ENCODE peak calls at places on chromosomes 11 and 22, in four cellular contexts. One of them, this sample, is unnamed.

GRCh38 chr11:99645934-99646333 is 625.2 kb downstream of the CNTN5 start:
- DNase-seq in fibroblast of pulmonary artery: no peak
- DNase-seq in choroid plexus epithelial cell: no peak
- DNase-seq in dorsolateral prefrontal cortex: no peak
- DNase-seq in this sample: no peak

GRCh38 chr11:41498726-41499125 is 39.3 kb upstream of the LRRC4C start:
- DNase-seq in fibroblast of pulmonary artery: peak
- DNase-seq in choroid plexus epithelial cell: peak
- DNase-seq in dorsolateral prefrontal cortex: no peak
- DNase-seq in this sample: no peak

GRCh38 chr22:50613291-50613981 is 12.8 kb downstream of the MAPK8IP2 start:
- DNase-seq in fibroblast of pulmonary artery: no peak
- DNase-seq in choroid plexus epithelial cell: peak
- DNase-seq in dorsolateral prefrontal cortex: no peak
- DNase-seq in this sample: peak

GRCh38 chr11:21552910-21553309 is 640.0 kb upstream of the ANO5 start:
- DNase-seq in fibroblast of pulmonary artery: no peak
- DNase-seq in choroid plexus epithelial cell: no peak
- DNase-seq in dorsolateral prefrontal cortex: no peak
- DNase-seq in this sample: no peak

GRCh38 chr11:2138436-2139117 is 612 bp downstream of the IGF2 start:
- DNase-seq in fibroblast of pulmonary artery: no peak
- DNase-seq in choroid plexus epithelial cell: no peak
- DNase-seq in dorsolateral prefrontal cortex: no peak
- DNase-seq in this sample: no peak

GRCh38 chr22:24028533-24028932 is 17.4 kb downstream of the CABIN1 start:
- DNase-seq in fibroblast of pulmonary artery: no peak
- DNase-seq in choroid plexus epithelial cell: no peak
- DNase-seq in dorsolateral prefrontal cortex: no peak
- DNase-seq in this sample: no peak

GRCh38 chr11:110092577-110093406 is at the start of gene ZC3H12C:
- DNase-seq in fibroblast of pulmonary artery: peak
- DNase-seq in choroid plexus epithelial cell: peak
- DNase-seq in dorsolateral prefrontal cortex: peak
- DNase-seq in this sample: peak

GRCh38 chr11:47863189-47863892 is 15.2 kb upstream of the NUP160 start:
- DNase-seq in fibroblast of pulmonary artery: peak
- DNase-seq in choroid plexus epithelial cell: peak
- DNase-seq in dorsolateral prefrontal cortex: no peak
- DNase-seq in this sample: peak

GRCh38 chr11:135069884-135070283 is 657.8 kb upstream of the B3GAT1 start:
- DNase-seq in fibroblast of pulmonary artery: no peak
- DNase-seq in choroid plexus epithelial cell: peak
- DNase-seq in dorsolateral prefrontal cortex: no peak
- DNase-seq in this sample: no peak

GRCh38 chr11:64096835-64097234 is 61.1 kb downstream of the FLRT1 start:
- DNase-seq in fibroblast of pulmonary artery: no peak
- DNase-seq in choroid plexus epithelial cell: no peak
- DNase-seq in dorsolateral prefrontal cortex: no peak
- DNase-seq in this sample: no peak

GRCh38 chr22:43356881-43357280 is 13.7 kb upstream of the SCUBE1 start:
- DNase-seq in fibroblast of pulmonary artery: peak
- DNase-seq in choroid plexus epithelial cell: no peak
- DNase-seq in dorsolateral prefrontal cortex: no peak
- DNase-seq in this sample: no peak

GRCh38 chr22:26134654-26135330 is 34.5 kb upstream of the SEZ6L start:
- DNase-seq in fibroblast of pulmonary artery: no peak
- DNase-seq in choroid plexus epithelial cell: no peak
- DNase-seq in dorsolateral prefrontal cortex: no peak
- DNase-seq in this sample: no peak

GRCh38 chr11:47412152-47412746 is 3.9 kb downstream of the SLC39A13 start:
- DNase-seq in fibroblast of pulmonary artery: peak
- DNase-seq in choroid plexus epithelial cell: peak
- DNase-seq in dorsolateral prefrontal cortex: no peak
- DNase-seq in this sample: peak

GRCh38 chr22:28873183-28873964 is 10.0 kb upstream of the ZNRF3 start:
- DNase-seq in fibroblast of pulmonary artery: no peak
- DNase-seq in choroid plexus epithelial cell: no peak
- DNase-seq in dorsolateral prefrontal cortex: no peak
- DNase-seq in this sample: no peak

GRCh38 chr22:49650336-49651241 is 177.1 kb downstream of the BRD1 start:
- DNase-seq in fibroblast of pulmonary artery: no peak
- DNase-seq in choroid plexus epithelial cell: no peak
- DNase-seq in dorsolateral prefrontal cortex: no peak
- DNase-seq in this sample: no peak

GRCh38 chr11:62850911-62851806 is 11.8 kb upstream of the WDR74 start:
- DNase-seq in fibroblast of pulmonary artery: no peak
- DNase-seq in choroid plexus epithelial cell: no peak
- DNase-seq in dorsolateral prefrontal cortex: no peak
- DNase-seq in this sample: no peak

GRCh38 chr11:69242583-69242940 is 51.4 kb upstream of the MYEOV start:
- DNase-seq in fibroblast of pulmonary artery: no peak
- DNase-seq in choroid plexus epithelial cell: no peak
- DNase-seq in dorsolateral prefrontal cortex: no peak
- DNase-seq in this sample: no peak

GRCh38 chr11:27716850-27717249 is 16.6 kb upstream of the BDNF start:
- DNase-seq in fibroblast of pulmonary artery: peak
- DNase-seq in choroid plexus epithelial cell: peak
- DNase-seq in dorsolateral prefrontal cortex: no peak
- DNase-seq in this sample: peak
- TF ChIP-seq CTCF in fibroblast of pulmonary artery: no peak
- TF ChIP-seq CTCF in choroid plexus epithelial cell: peak
- TF ChIP-seq CTCF in dorsolateral prefrontal cortex: peak
- TF ChIP-seq CTCF in this sample: peak

GRCh38 chr11:130428692-130429681 is 578 bp upstream of the ADAMTS8 start:
- DNase-seq in fibroblast of pulmonary artery: no peak
- DNase-seq in choroid plexus epithelial cell: no peak
- DNase-seq in dorsolateral prefrontal cortex: no peak
- DNase-seq in this sample: no peak
- H3K4me3 ChIP-seq in fibroblast of pulmonary artery: peak
- H3K4me3 ChIP-seq in choroid plexus epithelial cell: no peak
- H3K4me3 ChIP-seq in dorsolateral prefrontal cortex: peak
- H3K4me3 ChIP-seq in this sample: peak

DNA sequence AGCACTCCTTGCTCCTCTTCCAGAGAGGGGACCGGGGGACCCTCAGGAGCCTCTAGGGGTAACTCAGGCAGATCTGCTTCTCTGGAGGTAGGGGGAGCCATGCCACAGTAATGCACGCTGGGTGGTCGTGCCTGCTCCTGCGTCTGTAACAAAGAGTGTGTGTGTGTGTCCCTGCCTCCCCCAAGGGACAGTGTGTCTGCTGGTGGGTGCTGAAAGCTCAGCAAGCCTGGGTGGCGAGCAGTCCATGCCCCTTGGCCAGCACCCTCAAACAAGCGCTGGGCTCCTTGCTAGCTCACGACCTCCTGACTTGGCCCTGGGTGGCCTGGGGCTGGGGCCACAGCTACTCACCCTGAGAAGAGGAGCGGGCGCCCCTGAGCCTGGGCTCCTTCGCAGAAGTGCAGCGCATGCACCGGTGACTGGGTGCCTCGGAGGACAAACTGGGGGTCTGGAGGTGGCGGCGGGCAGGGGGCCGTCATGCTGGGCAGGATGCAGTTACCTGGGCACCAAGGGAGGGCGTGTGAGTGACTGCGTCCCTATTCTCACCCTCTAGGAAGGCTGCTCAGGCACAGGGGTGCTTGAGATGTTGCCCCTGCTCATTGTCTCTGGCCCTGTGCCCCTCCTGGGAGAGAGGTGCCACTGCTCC is 33.7 kb downstream of the GNB1L start:
- DNase-seq in fibroblast of pulmonary artery: no peak
- DNase-seq in choroid plexus epithelial cell: no peak
- DNase-seq in dorsolateral prefrontal cortex: no peak
- DNase-seq in this sample: no peak
- TF ChIP-seq CTCF in fibroblast of pulmonary artery: no peak
- TF ChIP-seq CTCF in choroid plexus epithelial cell: peak
- TF ChIP-seq CTCF in dorsolateral prefrontal cortex: no peak
- TF ChIP-seq CTCF in this sample: no peak

GRCh38 chr11:33178443-33179154 is 17.3 kb upstream of the CSTF3 start:
- DNase-seq in fibroblast of pulmonary artery: no peak
- DNase-seq in choroid plexus epithelial cell: no peak
- DNase-seq in dorsolateral prefrontal cortex: no peak
- DNase-seq in this sample: peak
- H3K4me3 ChIP-seq in fibroblast of pulmonary artery: no peak
- H3K4me3 ChIP-seq in choroid plexus epithelial cell: no peak
- H3K4me3 ChIP-seq in dorsolateral prefrontal cortex: no peak
- H3K4me3 ChIP-seq in this sample: no peak

GRCh38 chr11:66686801-66687750 is 9.4 kb upstream of the RBM4B start:
- DNase-seq in fibroblast of pulmonary artery: no peak
- DNase-seq in choroid plexus epithelial cell: no peak
- DNase-seq in dorsolateral prefrontal cortex: peak
- DNase-seq in this sample: no peak

GRCh38 chr11:66689661-66690590 is 12.2 kb upstream of the RBM4B start:
- DNase-seq in fibroblast of pulmonary artery: no peak
- DNase-seq in choroid plexus epithelial cell: no peak
- DNase-seq in dorsolateral prefrontal cortex: peak
- DNase-seq in this sample: no peak

GRCh38 chr11:66691311-66691980 is 13.8 kb upstream of the RBM4B start:
- DNase-seq in fibroblast of pulmonary artery: no peak
- DNase-seq in choroid plexus epithelial cell: no peak
- DNase-seq in dorsolateral prefrontal cortex: peak
- DNase-seq in this sample: no peak

GRCh38 chr11:66687831-66688281 is 10.2 kb upstream of the RBM4B start:
- DNase-seq in fibroblast of pulmonary artery: no peak
- DNase-seq in choroid plexus epithelial cell: no peak
- DNase-seq in dorsolateral prefrontal cortex: peak
- DNase-seq in this sample: no peak

GRCh38 chr11:66688561-66689534 is 11.2 kb upstream of the RBM4B start:
- DNase-seq in fibroblast of pulmonary artery: no peak
- DNase-seq in choroid plexus epithelial cell: no peak
- DNase-seq in dorsolateral prefrontal cortex: peak
- DNase-seq in this sample: no peak
- TF ChIP-seq CTCF in fibroblast of pulmonary artery: no peak
- TF ChIP-seq CTCF in choroid plexus epithelial cell: no peak
- TF ChIP-seq CTCF in dorsolateral prefrontal cortex: no peak
- TF ChIP-seq CTCF in this sample: no peak

DNA sequence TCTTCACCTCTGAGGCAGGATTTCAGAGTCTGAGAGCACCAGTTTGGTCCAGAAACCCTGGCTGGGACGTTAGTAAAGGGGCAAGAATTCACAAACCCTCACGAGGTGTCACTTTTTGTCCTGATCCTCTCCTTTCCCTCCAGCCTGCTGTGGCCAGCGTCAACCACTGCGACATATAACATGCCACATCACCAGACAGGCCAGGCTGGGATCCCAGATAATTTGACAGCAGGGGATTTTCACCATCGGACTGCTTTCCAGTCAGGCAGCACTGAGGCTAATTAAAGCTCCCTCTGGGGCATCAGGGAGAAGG is 36.8 kb upstream of the RBFOX2 start:
- DNase-seq in fibroblast of pulmonary artery: no peak
- DNase-seq in choroid plexus epithelial cell: no peak
- DNase-seq in dorsolateral prefrontal cortex: no peak
- DNase-seq in this sample: no peak
- H3K4me3 ChIP-seq in fibroblast of pulmonary artery: peak
- H3K4me3 ChIP-seq in choroid plexus epithelial cell: peak
- H3K4me3 ChIP-seq in dorsolateral prefrontal cortex: peak
- H3K4me3 ChIP-seq in this sample: peak

GRCh38 chr22:30326704-30327362 is at the start of gene TBC1D10A:
- DNase-seq in fibroblast of pulmonary artery: peak
- DNase-seq in choroid plexus epithelial cell: peak
- DNase-seq in dorsolateral prefrontal cortex: peak
- DNase-seq in this sample: peak

GRCh38 chr22:30325065-30325720 is 1.5 kb downstream of the TBC1D10A start:
- DNase-seq in fibroblast of pulmonary artery: peak
- DNase-seq in choroid plexus epithelial cell: peak
- DNase-seq in dorsolateral prefrontal cortex: no peak
- DNase-seq in this sample: peak

GRCh38 chr22:30325724-30326703 is 727 bp downstream of the TBC1D10A start:
- DNase-seq in fibroblast of pulmonary artery: no peak
- DNase-seq in choroid plexus epithelial cell: no peak
- DNase-seq in dorsolateral prefrontal cortex: no peak
- DNase-seq in this sample: no peak

GRCh38 chr22:30328466-30329049 is 1.8 kb upstream of the TBC1D10A start:
- DNase-seq in fibroblast of pulmonary artery: no peak
- DNase-seq in choroid plexus epithelial cell: no peak
- DNase-seq in dorsolateral prefrontal cortex: no peak
- DNase-seq in this sample: peak

DNA sequence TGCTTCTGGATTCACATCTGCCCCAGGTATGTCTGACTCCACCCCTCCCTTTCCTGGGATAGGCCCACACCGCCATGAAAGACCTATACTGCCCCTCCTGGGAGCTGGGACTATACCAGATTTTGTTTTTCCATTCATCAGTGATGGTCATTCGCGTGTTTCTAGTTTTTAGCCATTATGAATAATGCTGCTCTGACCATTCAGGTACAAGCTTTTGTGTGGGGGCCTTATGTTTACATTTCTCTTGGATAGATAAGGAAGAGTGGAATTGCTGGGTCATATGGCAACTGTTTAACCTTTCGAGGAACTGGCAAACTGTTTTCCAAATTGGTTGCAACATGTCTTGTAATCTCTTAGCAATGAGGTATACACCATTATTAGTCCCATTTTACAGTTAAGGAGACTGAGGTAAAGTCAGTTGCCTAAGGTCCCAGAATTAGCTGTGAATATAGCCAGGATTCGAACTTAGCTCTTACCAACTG is 1.2 kb upstream of the TBC1D10A start:
- DNase-seq in fibroblast of pulmonary artery: no peak
- DNase-seq in choroid plexus epithelial cell: no peak
- DNase-seq in dorsolateral prefrontal cortex: no peak
- DNase-seq in this sample: no peak
- TF ChIP-seq CTCF in fibroblast of pulmonary artery: no peak
- TF ChIP-seq CTCF in choroid plexus epithelial cell: peak
- TF ChIP-seq CTCF in dorsolateral prefrontal cortex: no peak
- TF ChIP-seq CTCF in this sample: no peak